ENCODE peak calls at places on chromosomes 3 and 15, in eight cellular contexts. One of them, this sample, is unnamed.

GRCh38 chr3:108118038-108118727 is 27.4 kb upstream of the CD47 start:
- DNase-seq in heart left ventricle: no peak
- DNase-seq in neural progenitor cell: no peak
- DNase-seq in HT-29: no peak
- DNase-seq in NCI-H460: no peak
- DNase-seq in amniotic stem cell: no peak
- DNase-seq in colonic mucosa: no peak
- DNase-seq in WTC11: no peak
- DNase-seq in this sample: no peak

GRCh38 chr3:3641877-3642276 is 157.4 kb upstream of the LRRN1 start:
- DNase-seq in colonic mucosa: no peak
- DNase-seq in amniotic stem cell: no peak
- DNase-seq in HT-29: no peak
- DNase-seq in heart left ventricle: no peak
- DNase-seq in NCI-H460: no peak
- DNase-seq in WTC11: no peak
- DNase-seq in neural progenitor cell: no peak
- DNase-seq in this sample: no peak

GRCh38 chr15:41105348-41106334 is 10.4 kb downstream of the INO80 start:
- DNase-seq in neural progenitor cell: no peak
- DNase-seq in WTC11: no peak
- DNase-seq in NCI-H460: no peak
- DNase-seq in heart left ventricle: no peak
- DNase-seq in HT-29: no peak
- DNase-seq in colonic mucosa: no peak
- DNase-seq in amniotic stem cell: no peak
- DNase-seq in this sample: no peak

GRCh38 chr3:128112406-128112968 is 11.1 kb downstream of the RUVBL1 start:
- DNase-seq in WTC11: no peak
- DNase-seq in HT-29: peak; percentile 55
- DNase-seq in heart left ventricle: no peak
- DNase-seq in neural progenitor cell: no peak
- DNase-seq in NCI-H460: peak; percentile 75
- DNase-seq in amniotic stem cell: peak; percentile 91
- DNase-seq in colonic mucosa: no peak
- DNase-seq in this sample: no peak

GRCh38 chr3:102481050-102481449 is 46.2 kb downstream of the ZPLD1 start:
- DNase-seq in NCI-H460: no peak
- DNase-seq in WTC11: no peak
- DNase-seq in colonic mucosa: no peak
- DNase-seq in amniotic stem cell: no peak
- DNase-seq in heart left ventricle: no peak
- DNase-seq in neural progenitor cell: no peak
- DNase-seq in HT-29: no peak
- DNase-seq in this sample: no peak

GRCh38 chr3:188021502-188022040 is 132.4 kb upstream of the LPP start:
- DNase-seq in heart left ventricle: no peak
- DNase-seq in HT-29: peak; percentile 48
- DNase-seq in neural progenitor cell: no peak
- DNase-seq in NCI-H460: no peak
- DNase-seq in colonic mucosa: no peak
- DNase-seq in amniotic stem cell: no peak
- DNase-seq in WTC11: no peak
- DNase-seq in this sample: no peak

GRCh38 chr15:62618432-62618831 is 424.1 kb upstream of the TPM1 start:
- DNase-seq in amniotic stem cell: peak; percentile 82
- DNase-seq in WTC11: no peak
- DNase-seq in HT-29: no peak
- DNase-seq in neural progenitor cell: no peak
- DNase-seq in colonic mucosa: no peak
- DNase-seq in NCI-H460: no peak
- DNase-seq in heart left ventricle: no peak
- DNase-seq in this sample: no peak

GRCh38 chr15:55649058-55649423 is 60.9 kb upstream of the PYGO1 start:
- DNase-seq in heart left ventricle: no peak
- DNase-seq in neural progenitor cell: no peak
- DNase-seq in colonic mucosa: no peak
- DNase-seq in NCI-H460: no peak
- DNase-seq in amniotic stem cell: peak; percentile 32
- DNase-seq in HT-29: no peak
- DNase-seq in WTC11: no peak
- DNase-seq in this sample: no peak

GRCh38 chr3:106088899-106089298 is 220.1 kb upstream of the CBLB start:
- DNase-seq in NCI-H460: no peak
- DNase-seq in colonic mucosa: no peak
- DNase-seq in WTC11: no peak
- DNase-seq in neural progenitor cell: no peak
- DNase-seq in heart left ventricle: no peak
- DNase-seq in HT-29: no peak
- DNase-seq in amniotic stem cell: no peak
- DNase-seq in this sample: no peak

GRCh38 chr3:194808709-194809108 is 123.0 kb downstream of the FAM43A start:
- DNase-seq in WTC11: no peak
- DNase-seq in colonic mucosa: no peak
- DNase-seq in HT-29: no peak
- DNase-seq in neural progenitor cell: no peak
- DNase-seq in amniotic stem cell: no peak
- DNase-seq in heart left ventricle: no peak
- DNase-seq in NCI-H460: no peak
- DNase-seq in this sample: no peak

This sample was measured in HuH-7.